ENCODE peak calls at places on chromosomes 2 and 18, in six cellular contexts. T, J, O, L, E and A are unnamed samples.

GRCh38 chr2:202335791-202336467 is 40.2 kb upstream of the BMPR2 start:
- DNase-seq in J (no peak), T (no peak), L (no peak), E (no peak), O (no peak), A (no peak)

GRCh38 chr2:39488450-39488849 is 51.4 kb upstream of the MAP4K3 start:
- DNase-seq in E (no peak), J (no peak), L (peak; percentile 90), O (no peak), T (no peak), A (peak; percentile 58)

GRCh38 chr2:1997409-1997808 is 253.1 kb upstream of the PXDN start:
- DNase-seq in E (no peak), O (no peak), T (no peak), J (no peak), L (no peak), A (no peak)

GRCh38 chr2:216486708-216487107 is 11.9 kb upstream of the RPL37A start:
- DNase-seq in E (no peak), O (no peak), L (no peak), J (no peak), T (no peak), A (no peak)

GRCh38 chr18:35122586-35123224 is 81.5 kb downstream of the MAPRE2 start:
- DNase-seq in T (no peak), L (no peak), O (no peak), J (no peak), E (no peak), A (no peak)

GRCh38 chr18:25817571-25818237 is 272.7 kb downstream of the SS18 start:
- DNase-seq in L (no peak), O (no peak), T (no peak), J (no peak), E (no peak), A (no peak)

GRCh38 chr2:21466528-21466927 is 342.8 kb downstream of the TDRD15 start:
- DNase-seq in E (no peak), J (no peak), L (no peak), O (no peak), T (no peak), A (no peak)

GRCh38 chr2:216057688-216058193 is 23.9 kb downstream of the PECR start:
- DNase-seq in J (peak; percentile 53), L (peak; percentile 79), E (peak; percentile 91), O (peak; percentile 13), T (no peak), A (no peak)

GRCh38 chr18:78901923-78902794 is 77.5 kb upstream of the SALL3 start:
- DNase-seq in T (no peak), O (no peak), E (no peak), J (no peak), L (no peak), A (no peak)

GRCh38 chr2:232331071-232331470 is 47.5 kb upstream of the ALPP start:
- DNase-seq in T (peak; percentile 76), O (no peak), E (no peak), L (no peak), J (no peak), A (no peak)

GRCh38 chr2:101063352-101063751 is 61.3 kb downstream of the RPL31 start:
- DNase-seq in L (peak; percentile 78), O (no peak), T (no peak), E (no peak), J (no peak), A (peak; percentile 39)

GRCh38 chr2:240934701-240935100 is 28.6 kb downstream of the CROCC2 start:
- DNase-seq in T (no peak), O (no peak), E (no peak), L (no peak), J (no peak), A (no peak)

GRCh38 chr18:62603211-62603610 is 80.4 kb downstream of the ZCCHC2 start:
- DNase-seq in E (no peak), T (no peak), J (no peak), L (no peak), O (no peak), A (no peak)

GRCh38 chr2:46471002-46471583 is 8.3 kb upstream of the TMEM247 start:
- DNase-seq in E (no peak), J (no peak), O (no peak), T (no peak), L (no peak), A (no peak)

GRCh38 chr2:170928036-170928823 is 823 bp upstream of the GORASP2 start:
- DNase-seq in J (no peak), L (peak; percentile 87), E (no peak), O (no peak), T (no peak), A (peak; percentile 24)

GRCh38 chr2:5123597-5124196 is 568.5 kb upstream of the SOX11 start:
- DNase-seq in O (no peak), E (no peak), J (no peak), T (no peak), L (no peak), A (no peak)

GRCh38 chr2:8720741-8721140 is 38.9 kb downstream of the ID2 start:
- DNase-seq in L (no peak), O (no peak), E (no peak), J (no peak), T (no peak), A (no peak)

GRCh38 chr2:106841886-106842645 is 43.9 kb downstream of the ST6GAL2 start:
- DNase-seq in J (no peak), E (peak; percentile 79), O (no peak), L (no peak), T (no peak), A (no peak)

GRCh38 chr2:11342561-11343343 is 1.7 kb downstream of the ROCK2 start:
- DNase-seq in E (no peak), J (no peak), O (peak; percentile 34), T (no peak), L (peak; percentile 81), A (peak; percentile 67)

GRCh38 chr2:138016703-138017102 is 52.4 kb downstream of the HNMT start:
- DNase-seq in J (no peak), T (no peak), E (no peak), O (no peak), L (peak; percentile 67), A (no peak)

GRCh38 chr2:171436307-171436706 is 2.3 kb downstream of the DCAF17 start:
- DNase-seq in T (no peak), J (no peak), E (no peak), L (peak; percentile 88), O (no peak), A (no peak)

GRCh38 chr2:204834716-204835115 is 289.4 kb downstream of the PARD3B start:
- DNase-seq in L (no peak), E (peak; percentile 16), O (no peak), J (no peak), T (no peak), A (no peak)

GRCh38 chr2:162795312-162795711 is 43.3 kb downstream of the KCNH7 start:
- DNase-seq in T (no peak), E (no peak), J (no peak), O (no peak), L (no peak), A (no peak)

GRCh38 chr2:151922845-151923666 is 94.8 kb upstream of the ARL5A start:
- DNase-seq in L (peak; percentile 40), T (peak; percentile 86), E (no peak), J (no peak), O (no peak), A (peak; percentile 4)

GRCh38 chr2:27495840-27496356 is 741 bp upstream of the GCKR start:
- DNase-seq in L (no peak), O (no peak), J (no peak), T (no peak), E (no peak), A (no peak)
- H3K27me3 ChIP-seq in L (no peaks in the 10 kb centered on the region), O (peaks cover 8% of the 10 kb centered on the region), J (peaks cover 53% of the 10 kb centered on the region), T (peaks cover 32% of the 10 kb centered on the region), E (peaks cover 13% of the 10 kb centered on the region), A (no peaks in the 10 kb centered on the region)

GRCh38 chr2:140401056-140401455 is 1620.9 kb upstream of the NXPH2 start:
- DNase-seq in O (no peak), T (no peak), E (no peak), L (no peak), J (no peak), A (no peak)
- H3K27me3 ChIP-seq in O (no peaks in the 10 kb centered on the region), T (no peaks in the 10 kb centered on the region), E (no peaks in the 10 kb centered on the region), L (no peaks in the 10 kb centered on the region), J (no peaks in the 10 kb centered on the region), A (no peaks in the 10 kb centered on the region)

GRCh38 chr2:45170976-45171514 is 161.8 kb upstream of the SIX2 start:
- DNase-seq in T (no peak), O (no peak), E (no peak), J (no peak), L (no peak), A (peak; percentile 36)

GRCh38 chr2:45170191-45170975 is 161.1 kb upstream of the SIX2 start:
- DNase-seq in O (no peak), T (no peak), L (no peak), J (no peak), E (no peak), A (peak; percentile 13)

GRCh38 chr2:45167885-45168284 is 158.6 kb upstream of the SIX2 start:
- DNase-seq in L (no peak), J (no peak), T (no peak), O (no peak), E (no peak), A (no peak)

GRCh38 chr2:45169339-45170190 is 160.3 kb upstream of the SIX2 start:
- DNase-seq in O (no peak), L (no peak), T (no peak), J (no peak), E (peak; percentile 35), A (peak; percentile 52)

GRCh38 chr2:45168731-45169338 is 159.6 kb upstream of the SIX2 start:
- DNase-seq in O (no peak), E (peak; percentile 47), J (no peak), L (no peak), T (no peak), A (peak; percentile 47)
- H3K27me3 ChIP-seq in O (no peaks in the 10 kb centered on the region), E (no peaks in the 10 kb centered on the region), J (peaks cover 72% of the 10 kb centered on the region), L (peaks cover 7% of the 10 kb centered on the region), T (peaks cover 100% of the 10 kb centered on the region), A (no peaks in the 10 kb centered on the region)

GRCh38 chr2:879540-879939 is 71.1 kb upstream of the SNTG2 start:
- DNase-seq in J (no peak), E (no peak), O (no peak), L (no peak), T (no peak), A (no peak)
- H3K27me3 ChIP-seq in J (no peaks in the 10 kb centered on the region), E (no peaks in the 10 kb centered on the region), O (peaks cover 60% of the 10 kb centered on the region), L (no peaks in the 10 kb centered on the region), T (peaks cover 77% of the 10 kb centered on the region), A (peaks cover 6% of the 10 kb centered on the region)

GRCh38 chr2:231052494-231053451 is 3.9 kb upstream of the PSMD1 start:
- DNase-seq in L (peak; percentile 77), T (peak; percentile 80), E (peak; percentile 86), O (peak; percentile 68), J (peak; percentile 71), A (peak; percentile 84)
- H3K27me3 ChIP-seq in L (no peaks in the 10 kb centered on the region), T (peaks cover 9% of the 10 kb centered on the region), E (peaks cover 12% of the 10 kb centered on the region), O (no peaks in the 10 kb centered on the region), J (peaks cover 3% of the 10 kb centered on the region), A (no peaks in the 10 kb centered on the region)